ENCODE peak calls at places on chromosome 10, in six cellular contexts. O is Panc1, G is heart right ventricle, C is Caco-2, V is astrocyte of the spinal cord, T is right lobe of liver. Q is an unnamed sample.

GRCh38 chr10:17737021-17737965 is 14.7 kb upstream of the TMEM236 start:
- DNase-seq in O (no peak), C (no peak), T (no peak), V (peak), G (peak), Q (peak)

GRCh38 chr10:24849537-24850299 is 102.7 kb downstream of the PRTFDC1 start:
- DNase-seq in T (no peak), V (peak), O (no peak), G (no peak), C (no peak), Q (no peak)

GRCh38 chr10:113272511-113272910 is 280.3 kb upstream of the HABP2 start:
- DNase-seq in C (no peak), T (no peak), V (no peak), G (peak), O (no peak), Q (no peak)

GRCh38 chr10:22259280-22259679 is 41.5 kb upstream of the EBLN1 start:
- DNase-seq in C (no peak), V (no peak), G (no peak), T (no peak), O (no peak), Q (peak)

GRCh38 chr10:10774416-10774815 is 243.3 kb upstream of the CELF2 start:
- DNase-seq in G (no peak), O (no peak), V (no peak), C (no peak), T (no peak), Q (no peak)

GRCh38 chr10:75403144-75404022 is 1.8 kb upstream of the ZNF503 start:
- DNase-seq in T (peak), O (no peak), C (peak), G (peak), V (peak), Q (peak)

GRCh38 chr10:16644146-16644545 is 122.5 kb upstream of the C1QL3 start:
- DNase-seq in C (no peak), G (no peak), O (peak), T (no peak), V (peak), Q (peak)

GRCh38 chr10:3969876-3970666 is 185.1 kb upstream of the KLF6 start:
- DNase-seq in O (no peak), G (no peak), C (peak), T (no peak), V (no peak), Q (no peak)

GRCh38 chr10:125823663-125824251 is 411 bp downstream of the BCCIP start:
- DNase-seq in C (no peak), G (no peak), T (no peak), O (no peak), V (no peak), Q (peak)

GRCh38 chr10:46014215-46014614 is 16.2 kb downstream of the NCOA4 start:
- DNase-seq in C (no peak), O (no peak), V (no peak), T (no peak), G (no peak), Q (no peak)

GRCh38 chr10:8331896-8332729 is 277.6 kb downstream of the GATA3 start:
- DNase-seq in T (peak), V (peak), O (peak), C (peak), G (peak), Q (peak)

GRCh38 chr10:44386546-44387052 is 1.7 kb upstream of the CXCL12 start:
- DNase-seq in T (peak), C (peak), V (peak), O (no peak), G (peak), Q (peak)

GRCh38 chr10:44267007-44267406 is 117.9 kb downstream of the CXCL12 start:
- DNase-seq in T (no peak), G (no peak), V (no peak), O (no peak), C (no peak), Q (no peak)

GRCh38 chr10:122019414-122019975 is 30.5 kb downstream of the TACC2 start:
- DNase-seq in V (no peak), C (peak), T (peak), G (no peak), O (no peak), Q (no peak)

GRCh38 chr10:122021828-122022227 is 32.9 kb downstream of the TACC2 start:
- DNase-seq in V (no peak), C (no peak), G (no peak), O (no peak), T (no peak), Q (no peak)

GRCh38 chr10:122021421-122021820 is 32.5 kb downstream of the TACC2 start:
- DNase-seq in O (no peak), G (no peak), T (no peak), V (peak), C (no peak), Q (peak)

GRCh38 chr10:122020202-122020601 is 31.2 kb downstream of the TACC2 start:
- DNase-seq in C (no peak), T (no peak), G (no peak), V (no peak), O (no peak), Q (no peak)

DNA sequence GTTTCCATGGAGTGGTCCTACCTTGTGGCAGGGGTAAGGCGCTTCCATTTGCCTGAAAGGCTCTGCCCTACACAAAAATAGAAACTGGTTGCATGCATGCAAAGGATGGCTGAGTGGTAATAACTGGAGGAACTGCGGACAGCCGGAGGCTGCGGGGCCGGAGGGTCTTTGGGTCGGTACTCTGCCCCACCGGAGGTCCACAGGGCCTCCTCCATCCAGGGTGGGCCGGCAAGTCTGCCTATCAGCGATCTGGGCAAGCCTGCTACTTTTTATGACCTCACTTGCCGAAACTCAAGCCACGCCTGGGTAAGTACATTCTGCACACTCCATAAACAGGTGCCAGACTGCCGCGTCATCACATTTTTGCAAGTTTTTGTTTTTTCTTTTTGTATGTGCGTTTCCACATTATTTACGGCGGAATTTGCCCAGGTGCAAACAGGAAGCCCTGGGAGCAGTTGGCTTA is 30.0 kb downstream of the TACC2 start:
- DNase-seq in G (no peak), O (no peak), T (peak), C (peak), V (no peak), Q (no peak)
- H3K4me3 ChIP-seq in G (peak), O (peak), T (peak), C (peak), V (no peak), Q (no peak)

GRCh38 chr10:91409869-91410637 is at the start of gene HECTD2:
- DNase-seq in C (peak), O (peak), G (peak), V (peak), T (peak), Q (peak)
- TF ChIP-seq CTCF in C (peak), O (peak), G (peak), V (peak), T (peak), Q (no peak)

GRCh38 chr10:68597407-68597806 is 37.3 kb downstream of the TET1 start:
- DNase-seq in T (no peak), O (no peak), V (no peak), C (no peak), G (no peak), Q (no peak)

GRCh38 chr10:68600041-68600778 is 40.1 kb downstream of the TET1 start:
- DNase-seq in C (peak), V (peak), G (peak), O (peak), T (peak), Q (peak)

GRCh38 chr10:68599754-68600040 is 39.6 kb downstream of the TET1 start:
- DNase-seq in T (no peak), V (no peak), O (no peak), C (no peak), G (no peak), Q (no peak)

GRCh38 chr10:68601490-68602265 is 41.5 kb downstream of the TET1 start:
- DNase-seq in T (no peak), O (no peak), V (no peak), G (no peak), C (no peak), Q (no peak)

GRCh38 chr10:68598978-68599753 is 39.0 kb downstream of the TET1 start:
- DNase-seq in G (peak), T (no peak), O (no peak), C (no peak), V (peak), Q (no peak)
- H3K4me3 ChIP-seq in G (peak), T (peak), O (peak), C (no peak), V (no peak), Q (peak)

GRCh38 chr10:131776496-131776895 is 124.3 kb upstream of the PPP2R2D start:
- DNase-seq in G (no peak), C (no peak), T (no peak), O (no peak), V (no peak), Q (no peak)

GRCh38 chr10:131775833-131776232 is 125.0 kb upstream of the PPP2R2D start:
- DNase-seq in T (no peak), C (no peak), O (no peak), V (no peak), G (no peak), Q (no peak)

GRCh38 chr10:131777921-131778320 is 122.9 kb upstream of the PPP2R2D start:
- DNase-seq in T (no peak), O (no peak), V (no peak), C (no peak), G (no peak), Q (no peak)

GRCh38 chr10:131778385-131778784 is 122.4 kb upstream of the PPP2R2D start:
- DNase-seq in C (no peak), O (no peak), V (no peak), G (no peak), T (no peak), Q (no peak)

DNA sequence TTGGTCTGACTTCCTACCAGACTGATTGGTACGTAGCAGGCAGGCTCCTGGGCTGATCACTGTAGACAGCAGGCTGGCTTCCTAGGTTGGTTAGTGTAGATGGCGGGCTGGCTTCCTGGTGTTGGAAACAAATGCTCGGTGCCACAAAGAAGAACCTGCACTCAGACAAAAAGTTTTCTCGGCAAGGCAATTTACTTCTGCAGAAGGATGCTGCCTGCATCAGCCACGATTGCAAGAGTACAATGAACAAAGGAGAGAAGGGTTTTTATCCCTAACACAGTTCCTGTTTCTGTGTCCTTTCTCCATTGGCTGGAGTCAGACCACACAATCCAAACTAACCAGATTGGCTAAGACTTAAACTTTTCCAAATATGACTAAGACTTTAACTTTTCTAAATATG is 123.6 kb upstream of the PPP2R2D start:
- DNase-seq in G (no peak), C (no peak), T (no peak), O (no peak), V (no peak), Q (no peak)
- TF ChIP-seq CTCF in G (no peak), C (no peak), T (no peak), O (no peak), V (no peak), Q (no peak)

GRCh38 chr10:104262055-104262454 is 6.9 kb upstream of the GSTO2 start:
- DNase-seq in C (no peak), T (no peak), V (no peak), O (no peak), G (no peak), Q (peak)

GRCh38 chr10:104260775-104261115 is 6.1 kb downstream of the GSTO1 start:
- DNase-seq in O (no peak), C (no peak), V (peak), G (no peak), T (no peak), Q (peak)

GRCh38 chr10:104259456-104259855 is 4.8 kb downstream of the GSTO1 start:
- DNase-seq in G (no peak), C (no peak), T (no peak), O (no peak), V (no peak), Q (no peak)

GRCh38 chr10:104258209-104258608 is 3.5 kb downstream of the GSTO1 start:
- DNase-seq in C (no peak), T (no peak), O (no peak), G (no peak), V (no peak), Q (no peak)

GRCh38 chr10:104259999-104260774 is 5.5 kb downstream of the GSTO1 start:
- DNase-seq in G (no peak), C (no peak), T (no peak), O (no peak), V (peak), Q (peak)
- H3K4me3 ChIP-seq in G (no peak), C (no peak), T (no peak), O (no peak), V (no peak), Q (no peak)

GRCh38 chr10:61400524-61400923 is 52.7 kb downstream of the TMEM26 start:
- DNase-seq in O (no peak), V (no peak), C (no peak), G (no peak), T (no peak), Q (peak)
- TF ChIP-seq CTCF in O (no peak), V (no peak), C (no peak), G (no peak), T (no peak), Q (no peak)

GRCh38 chr10:110398419-110399162 is 93.9 kb upstream of the SMNDC1 start:
- DNase-seq in C (peak), V (peak), T (no peak), G (no peak), O (peak), Q (peak)
- H3K4me3 ChIP-seq in C (no peak), V (no peak), T (no peak), G (no peak), O (no peak), Q (no peak)

GRCh38 chr10:33416691-33417090 is 82.2 kb upstream of the NRP1 start:
- DNase-seq in T (no peak), V (no peak), O (no peak), G (no peak), C (no peak), Q (no peak)
- TF ChIP-seq CTCF in T (no peak), V (no peak), O (no peak), G (no peak), C (no peak), Q (no peak)

GRCh38 chr10:130190737-130191115 is 54.5 kb downstream of the GLRX3 start:
- DNase-seq in O (no peak), C (no peak), V (no peak), G (no peak), T (no peak), Q (no peak)
- H3K4me3 ChIP-seq in O (peak), C (peak), V (peak), G (peak), T (peak), Q (peak)

GRCh38 chr10:95907454-95908253 is at the start of gene CC2D2B:
- DNase-seq in C (peak), G (peak), T (peak), V (peak), O (peak), Q (peak)
- TF ChIP-seq CTCF in C (peak), G (no peak), T (peak), V (no peak), O (peak), Q (no peak)